ENCODE peak calls at places on chromosomes 4 and X, in eight cellular contexts. One of them, this sample, is unnamed.

GRCh38 chr4:143381171-143382118 is 44.8 kb downstream of the GAB1 start:
- DNase-seq in ascending aorta: peak
- DNase-seq in endothelial cell of umbilical vein: peak
- DNase-seq in coronary artery: peak
- DNase-seq in dorsolateral prefrontal cortex: peak
- DNase-seq in PC-3: peak
- DNase-seq in neural progenitor cell: no peak
- DNase-seq in fibroblast of lung: peak
- DNase-seq in this sample: no peak

GRCh38 chr4:185247151-185247550 is 37.8 kb downstream of the SNX25 start:
- DNase-seq in coronary artery: no peak
- DNase-seq in ascending aorta: no peak
- DNase-seq in fibroblast of lung: peak
- DNase-seq in dorsolateral prefrontal cortex: no peak
- DNase-seq in neural progenitor cell: no peak
- DNase-seq in PC-3: no peak
- DNase-seq in endothelial cell of umbilical vein: no peak
- DNase-seq in this sample: no peak

GRCh38 chr4:73576366-73576765 is 43.9 kb downstream of the RASSF6 start:
- DNase-seq in PC-3: no peak
- DNase-seq in ascending aorta: no peak
- DNase-seq in dorsolateral prefrontal cortex: no peak
- DNase-seq in coronary artery: no peak
- DNase-seq in endothelial cell of umbilical vein: no peak
- DNase-seq in neural progenitor cell: no peak
- DNase-seq in fibroblast of lung: peak
- DNase-seq in this sample: no peak

GRCh38 chr4:102598102-102598758 is 97.1 kb downstream of the NFKB1 start:
- DNase-seq in PC-3: no peak
- DNase-seq in ascending aorta: no peak
- DNase-seq in dorsolateral prefrontal cortex: no peak
- DNase-seq in neural progenitor cell: no peak
- DNase-seq in endothelial cell of umbilical vein: no peak
- DNase-seq in fibroblast of lung: peak
- DNase-seq in coronary artery: no peak
- DNase-seq in this sample: no peak

GRCh38 chrX:65874110-65874509 is 165.8 kb downstream of the VSIG4 start:
- DNase-seq in fibroblast of lung: no peak
- DNase-seq in coronary artery: no peak
- DNase-seq in ascending aorta: no peak
- DNase-seq in dorsolateral prefrontal cortex: no peak
- DNase-seq in endothelial cell of umbilical vein: no peak
- DNase-seq in PC-3: no peak
- DNase-seq in neural progenitor cell: no peak
- DNase-seq in this sample: no peak

GRCh38 chr4:8646296-8647093 is 53.9 kb downstream of the CPZ start:
- DNase-seq in dorsolateral prefrontal cortex: no peak
- DNase-seq in ascending aorta: no peak
- DNase-seq in neural progenitor cell: peak
- DNase-seq in fibroblast of lung: no peak
- DNase-seq in endothelial cell of umbilical vein: no peak
- DNase-seq in PC-3: no peak
- DNase-seq in coronary artery: peak
- DNase-seq in this sample: no peak

GRCh38 chr4:61408163-61408562 is 208.0 kb downstream of the ADGRL3 start:
- DNase-seq in PC-3: no peak
- DNase-seq in coronary artery: no peak
- DNase-seq in neural progenitor cell: peak
- DNase-seq in ascending aorta: no peak
- DNase-seq in endothelial cell of umbilical vein: no peak
- DNase-seq in dorsolateral prefrontal cortex: no peak
- DNase-seq in fibroblast of lung: no peak
- DNase-seq in this sample: no peak

GRCh38 chrX:94751611-94752010 is 1077.6 kb downstream of the FAM133A start:
- DNase-seq in PC-3: no peak
- DNase-seq in fibroblast of lung: no peak
- DNase-seq in neural progenitor cell: peak
- DNase-seq in ascending aorta: no peak
- DNase-seq in coronary artery: no peak
- DNase-seq in endothelial cell of umbilical vein: no peak
- DNase-seq in dorsolateral prefrontal cortex: no peak
- DNase-seq in this sample: no peak

GRCh38 chr4:150212927-150213326 is 134.7 kb downstream of the DCLK2 start:
- DNase-seq in fibroblast of lung: no peak
- DNase-seq in neural progenitor cell: no peak
- DNase-seq in dorsolateral prefrontal cortex: no peak
- DNase-seq in ascending aorta: no peak
- DNase-seq in coronary artery: no peak
- DNase-seq in endothelial cell of umbilical vein: no peak
- DNase-seq in PC-3: peak
- DNase-seq in this sample: no peak

GRCh38 chrX:118751950-118752783 is 24.8 kb downstream of the IL13RA1 start:
- DNase-seq in fibroblast of lung: no peak
- DNase-seq in coronary artery: no peak
- DNase-seq in endothelial cell of umbilical vein: peak
- DNase-seq in PC-3: no peak
- DNase-seq in neural progenitor cell: no peak
- DNase-seq in ascending aorta: no peak
- DNase-seq in dorsolateral prefrontal cortex: no peak
- DNase-seq in this sample: no peak
- H3K27ac ChIP-seq in fibroblast of lung: no peak
- H3K27ac ChIP-seq in coronary artery: no peak
- H3K27ac ChIP-seq in endothelial cell of umbilical vein: peak
- H3K27ac ChIP-seq in PC-3: no peak
- H3K27ac ChIP-seq in neural progenitor cell: no peak
- H3K27ac ChIP-seq in ascending aorta: no peak
- H3K27ac ChIP-seq in dorsolateral prefrontal cortex: no peak
- H3K27ac ChIP-seq in this sample: no peak

DNA sequence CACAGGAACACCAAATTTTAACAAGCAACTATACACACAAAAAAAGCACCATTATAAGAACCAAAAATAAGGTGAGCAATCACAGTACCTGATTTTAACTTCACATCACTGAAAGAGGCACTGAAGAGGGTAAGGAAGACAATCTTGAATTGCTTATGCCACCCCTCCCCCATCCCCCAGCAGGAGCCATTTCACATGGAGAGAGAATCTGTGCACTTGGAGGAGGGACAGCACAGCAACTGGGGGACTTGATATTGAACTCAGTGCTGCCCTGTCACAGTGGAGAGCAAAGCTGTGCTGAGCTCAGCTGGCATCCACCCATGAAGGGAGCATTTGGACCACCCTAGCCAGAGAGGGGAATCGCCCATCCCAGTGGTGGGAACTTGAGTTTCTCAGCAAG is 56.0 kb downstream of the NUDT11 start:
- DNase-seq in dorsolateral prefrontal cortex: no peak
- DNase-seq in endothelial cell of umbilical vein: no peak
- DNase-seq in neural progenitor cell: no peak
- DNase-seq in ascending aorta: no peak
- DNase-seq in coronary artery: no peak
- DNase-seq in fibroblast of lung: no peak
- DNase-seq in PC-3: no peak
- DNase-seq in this sample: no peak
- H3K27ac ChIP-seq in dorsolateral prefrontal cortex: no peak
- H3K27ac ChIP-seq in endothelial cell of umbilical vein: no peak
- H3K27ac ChIP-seq in neural progenitor cell: no peak
- H3K27ac ChIP-seq in ascending aorta: no peak
- H3K27ac ChIP-seq in coronary artery: no peak
- H3K27ac ChIP-seq in fibroblast of lung: no peak
- H3K27ac ChIP-seq in PC-3: no peak
- H3K27ac ChIP-seq in this sample: no peak

DNA sequence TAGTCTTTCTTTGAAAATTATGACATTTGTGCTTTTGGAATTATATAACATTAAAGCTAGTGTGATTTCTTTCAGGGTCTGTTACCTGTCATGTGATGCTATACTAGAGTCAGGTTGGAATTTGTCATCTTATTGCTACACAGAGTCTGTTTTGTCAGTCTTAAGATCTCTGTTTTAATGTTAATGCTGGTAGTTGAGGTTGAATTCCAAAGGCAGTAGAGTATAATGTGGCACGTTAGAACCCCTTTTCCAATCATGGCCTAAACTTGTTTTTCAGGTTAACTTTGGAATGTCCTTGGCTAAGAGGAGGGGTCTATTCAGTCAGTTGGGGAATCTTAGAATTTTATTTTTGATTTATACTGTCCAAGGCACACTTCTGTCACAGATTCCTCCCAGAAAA is 258.5 kb downstream of the PABPC4L start:
- DNase-seq in ascending aorta: no peak
- DNase-seq in endothelial cell of umbilical vein: no peak
- DNase-seq in coronary artery: no peak
- DNase-seq in fibroblast of lung: no peak
- DNase-seq in neural progenitor cell: no peak
- DNase-seq in PC-3: no peak
- DNase-seq in dorsolateral prefrontal cortex: no peak
- DNase-seq in this sample: no peak
- H3K27ac ChIP-seq in ascending aorta: no peak
- H3K27ac ChIP-seq in endothelial cell of umbilical vein: no peak
- H3K27ac ChIP-seq in coronary artery: no peak
- H3K27ac ChIP-seq in fibroblast of lung: no peak
- H3K27ac ChIP-seq in neural progenitor cell: no peak
- H3K27ac ChIP-seq in PC-3: no peak
- H3K27ac ChIP-seq in dorsolateral prefrontal cortex: no peak
- H3K27ac ChIP-seq in this sample: no peak

GRCh38 chr4:38670939-38671593 is 7.1 kb downstream of the KLF3 start:
- DNase-seq in fibroblast of lung: no peak
- DNase-seq in neural progenitor cell: no peak
- DNase-seq in ascending aorta: no peak
- DNase-seq in dorsolateral prefrontal cortex: no peak
- DNase-seq in coronary artery: no peak
- DNase-seq in endothelial cell of umbilical vein: peak
- DNase-seq in PC-3: peak
- DNase-seq in this sample: no peak

GRCh38 chr4:38671594-38671943 is 7.6 kb downstream of the KLF3 start:
- DNase-seq in ascending aorta: no peak
- DNase-seq in dorsolateral prefrontal cortex: no peak
- DNase-seq in coronary artery: no peak
- DNase-seq in neural progenitor cell: no peak
- DNase-seq in PC-3: no peak
- DNase-seq in endothelial cell of umbilical vein: no peak
- DNase-seq in fibroblast of lung: no peak
- DNase-seq in this sample: peak

GRCh38 chr4:38673109-38673978 is 9.3 kb downstream of the KLF3 start:
- DNase-seq in fibroblast of lung: peak
- DNase-seq in dorsolateral prefrontal cortex: no peak
- DNase-seq in coronary artery: no peak
- DNase-seq in PC-3: peak
- DNase-seq in endothelial cell of umbilical vein: peak
- DNase-seq in ascending aorta: no peak
- DNase-seq in neural progenitor cell: no peak
- DNase-seq in this sample: no peak

GRCh38 chr4:38674206-38675144 is 10.5 kb downstream of the KLF3 start:
- DNase-seq in dorsolateral prefrontal cortex: no peak
- DNase-seq in neural progenitor cell: peak
- DNase-seq in ascending aorta: no peak
- DNase-seq in endothelial cell of umbilical vein: peak
- DNase-seq in coronary artery: no peak
- DNase-seq in fibroblast of lung: peak
- DNase-seq in PC-3: peak
- DNase-seq in this sample: no peak

DNA sequence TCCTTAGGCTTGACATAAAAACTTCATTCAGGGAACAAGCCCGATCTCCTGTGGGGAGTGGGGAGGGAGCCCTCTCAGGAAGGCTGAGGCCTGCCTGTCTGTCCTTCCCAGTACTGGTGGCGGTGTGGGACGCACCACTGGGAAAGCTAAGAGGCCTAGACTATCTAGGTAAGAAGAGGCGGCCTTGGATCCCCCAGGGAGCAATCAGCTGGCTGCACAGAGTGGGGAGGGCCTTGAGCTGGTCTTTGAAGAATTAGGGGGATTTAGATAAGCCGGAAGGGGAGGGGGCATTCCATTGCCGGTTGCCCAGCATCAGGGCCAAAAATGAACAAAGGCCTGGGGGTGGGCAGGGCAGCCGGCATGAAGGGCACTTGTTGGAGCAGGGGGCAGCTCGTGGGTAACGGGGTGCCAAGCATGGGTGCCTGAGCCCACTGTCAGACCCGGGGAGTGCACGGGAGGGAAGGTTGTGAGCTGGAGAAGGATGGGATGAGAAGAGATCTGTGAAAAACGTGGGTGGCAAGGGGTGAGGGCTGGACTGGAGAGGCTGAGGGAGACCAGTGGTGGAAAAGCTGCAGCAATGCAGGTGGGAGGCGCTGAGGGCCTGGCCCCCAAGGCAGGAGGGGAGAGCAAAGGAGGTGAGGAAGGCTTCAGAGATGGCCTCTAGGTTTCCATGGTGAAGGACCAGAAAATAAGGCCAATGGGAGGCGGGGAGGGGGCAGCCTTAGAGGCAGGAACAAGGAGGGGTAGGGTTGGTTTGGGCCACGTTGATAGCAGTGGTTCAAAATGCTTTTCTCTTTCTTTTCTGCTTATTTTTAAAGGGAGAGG is 8.5 kb downstream of the KLF3 start:
- DNase-seq in fibroblast of lung: no peak
- DNase-seq in dorsolateral prefrontal cortex: no peak
- DNase-seq in PC-3: no peak
- DNase-seq in endothelial cell of umbilical vein: no peak
- DNase-seq in ascending aorta: no peak
- DNase-seq in neural progenitor cell: peak
- DNase-seq in coronary artery: no peak
- DNase-seq in this sample: no peak
- H3K27ac ChIP-seq in fibroblast of lung: peak
- H3K27ac ChIP-seq in dorsolateral prefrontal cortex: peak
- H3K27ac ChIP-seq in PC-3: peak
- H3K27ac ChIP-seq in endothelial cell of umbilical vein: peak
- H3K27ac ChIP-seq in ascending aorta: peak
- H3K27ac ChIP-seq in neural progenitor cell: peak
- H3K27ac ChIP-seq in coronary artery: peak
- H3K27ac ChIP-seq in this sample: peak

GRCh38 chrX:16796298-16796697 is 10.0 kb downstream of the TXLNG start:
- DNase-seq in dorsolateral prefrontal cortex: no peak
- DNase-seq in fibroblast of lung: no peak
- DNase-seq in endothelial cell of umbilical vein: no peak
- DNase-seq in neural progenitor cell: no peak
- DNase-seq in PC-3: no peak
- DNase-seq in coronary artery: no peak
- DNase-seq in ascending aorta: no peak
- DNase-seq in this sample: no peak

GRCh38 chrX:16797841-16798240 is 11.6 kb downstream of the TXLNG start:
- DNase-seq in neural progenitor cell: no peak
- DNase-seq in coronary artery: no peak
- DNase-seq in ascending aorta: no peak
- DNase-seq in PC-3: no peak
- DNase-seq in dorsolateral prefrontal cortex: no peak
- DNase-seq in fibroblast of lung: no peak
- DNase-seq in endothelial cell of umbilical vein: no peak
- DNase-seq in this sample: no peak

GRCh38 chrX:16797358-16797757 is 11.1 kb downstream of the TXLNG start:
- DNase-seq in ascending aorta: no peak
- DNase-seq in endothelial cell of umbilical vein: no peak
- DNase-seq in coronary artery: no peak
- DNase-seq in neural progenitor cell: no peak
- DNase-seq in fibroblast of lung: peak
- DNase-seq in dorsolateral prefrontal cortex: no peak
- DNase-seq in PC-3: no peak
- DNase-seq in this sample: no peak
- H3K27ac ChIP-seq in ascending aorta: no peak
- H3K27ac ChIP-seq in endothelial cell of umbilical vein: no peak
- H3K27ac ChIP-seq in coronary artery: no peak
- H3K27ac ChIP-seq in neural progenitor cell: no peak
- H3K27ac ChIP-seq in fibroblast of lung: peak
- H3K27ac ChIP-seq in dorsolateral prefrontal cortex: no peak
- H3K27ac ChIP-seq in PC-3: no peak
- H3K27ac ChIP-seq in this sample: no peak